ENCODE peak calls at places on chromosomes 4 and X, in six cellular contexts. D is CD4-positive, CD25-positive, alpha-beta regulatory T cell; Q is effector memory CD4-positive, alpha-beta T cell; M is astrocyte; L is neuronal stem cell; T is left lung. W is an unnamed sample.
A peak's percentile ranks its signal among the peaks of the same experiment; 100 is the strongest.

GRCh38 chr4:1983053-1983845 is 25.5 kb downstream of the NELFA start:
- DNase-seq in Q (no peak), D (no peak), L (no peak), M (no peak), T (no peak), W (no peak)

GRCh38 chr4:89797117-89797516 is 39.8 kb downstream of the SNCA start:
- DNase-seq in Q (no peak), L (no peak), T (no peak), M (peak; percentile 94), D (no peak), W (no peak)

GRCh38 chr4:41709844-41710481 is 38.6 kb downstream of the PHOX2B start:
- DNase-seq in M (peak; percentile 90), Q (no peak), T (no peak), L (no peak), D (no peak), W (no peak)

GRCh38 chr4:158912390-158913175 is 143.8 kb downstream of the FNIP2 start:
- DNase-seq in T (no peak), L (no peak), D (no peak), Q (no peak), M (peak; percentile 47), W (no peak)

GRCh38 chrX:45771114-45771513 is 570.4 kb upstream of the DIPK2B start:
- DNase-seq in T (no peak), D (no peak), M (peak; percentile 93), L (no peak), Q (no peak), W (no peak)

GRCh38 chr4:78937837-78938236 is 1.4 kb downstream of the PAQR3 start:
- DNase-seq in D (no peak), Q (no peak), M (peak; percentile 39), T (no peak), L (no peak), W (no peak)

GRCh38 chrX:10111364-10112148 is 45.2 kb upstream of the CLCN4 start:
- DNase-seq in M (no peak), D (peak; percentile 77), T (no peak), L (no peak), Q (peak; percentile 59), W (peak; percentile 71)

GRCh38 chrX:6735235-6735634 is 200.3 kb upstream of the VCX3A start:
- DNase-seq in L (no peak), Q (no peak), D (no peak), M (no peak), T (no peak), W (no peak)

GRCh38 chr4:83356899-83357661 is 22.4 kb upstream of the HPSE start:
- DNase-seq in L (no peak), Q (no peak), D (peak; percentile 26), M (peak; percentile 95), T (no peak), W (no peak)

GRCh38 chr4:21009956-21010355 is 309.7 kb downstream of the PACRGL start:
- DNase-seq in Q (no peak), T (no peak), L (peak; percentile 59), D (no peak), M (no peak), W (no peak)

GRCh38 chrX:119755981-119756533 is 2.3 kb upstream of the SOWAHD start:
- DNase-seq in T (no peak), M (no peak), Q (peak; percentile 36), L (no peak), D (peak; percentile 83), W (peak; percentile 71)

GRCh38 chr4:136329042-136329662 is 1203.1 kb downstream of the PCDH18 start:
- DNase-seq in T (no peak), M (no peak), D (no peak), Q (no peak), L (no peak), W (no peak)

GRCh38 chr4:95409127-95409526 is 139.6 kb downstream of the UNC5C start:
- DNase-seq in Q (no peak), M (peak; percentile 73), T (no peak), L (no peak), D (no peak), W (no peak)

GRCh38 chr4:13918110-13918509 is 290.6 kb upstream of the BOD1L1 start:
- DNase-seq in T (no peak), L (no peak), D (no peak), M (peak; percentile 99), Q (no peak), W (no peak)

GRCh38 chrX:152108527-152108926 is 29.9 kb downstream of the MAGEA10 start:
- DNase-seq in Q (no peak), L (no peak), T (no peak), M (no peak), D (no peak), W (no peak)

GRCh38 chr4:127015616-127016015 is 617.1 kb upstream of the INTU start:
- DNase-seq in Q (no peak), M (peak; percentile 16), T (no peak), L (peak; percentile 42), D (no peak), W (no peak)

GRCh38 chr4:4216668-4217067 is 10.1 kb downstream of the OTOP1 start:
- DNase-seq in M (peak; percentile 41), T (no peak), Q (no peak), D (no peak), L (no peak), W (no peak)

GRCh38 chrX:33434256-33435092 is 223.1 kb upstream of the DMD start:
- DNase-seq in T (no peak), L (peak; percentile 57), M (peak; percentile 3), D (peak; percentile 54), Q (no peak), W (peak; percentile 29)

GRCh38 chrX:48695524-48695875 is 1.0 kb upstream of the SUV39H1 start:
- DNase-seq in T (no peak), L (no peak), D (no peak), M (peak; percentile 17), Q (no peak), W (no peak)
- H3K27ac ChIP-seq in T (no peak overlapping the region), L (no peak overlapping the region), D (peak overlapping the region; percentile 83), M (peak overlapping the region; percentile 28), Q (peak overlapping the region; percentile 84), W (peak overlapping the region; percentile 78)

GRCh38 chrX:1536712-1537030 is 314 bp downstream of the P2RY8 start:
- DNase-seq in L (no peak), T (no peak), M (no peak), Q (peak; percentile 3), D (no peak), W (no peak)
- H3K27ac ChIP-seq in L (no peak overlapping the region), T (peak overlapping the region; percentile 90), M (no peak overlapping the region), Q (peak overlapping the region; percentile 79), D (peak overlapping the region; percentile 85), W (peak overlapping the region; percentile 78)

DNA sequence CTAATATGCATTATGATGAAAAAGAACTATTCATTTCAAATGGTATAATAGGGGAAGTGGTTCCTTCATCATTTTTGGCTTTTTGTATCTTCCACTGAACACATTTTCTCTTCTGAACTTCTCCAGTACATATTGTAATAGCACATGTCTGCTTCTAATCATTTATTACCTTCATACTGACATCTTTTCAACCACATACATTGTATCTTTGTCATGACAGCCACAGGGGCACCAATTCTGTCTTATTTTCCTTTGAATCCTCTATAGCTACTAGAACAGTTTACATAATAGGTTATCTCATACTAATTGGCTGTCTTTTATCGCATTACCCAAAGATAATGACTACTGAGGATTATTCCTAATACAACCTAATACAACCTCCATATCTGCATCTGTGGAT is 37.7 kb downstream of the PALLD start:
- DNase-seq in T (no peak), D (no peak), L (no peak), Q (no peak), M (no peak), W (no peak)
- H3K27ac ChIP-seq in T (no peak overlapping the region), D (no peak overlapping the region), L (no peak overlapping the region), Q (no peak overlapping the region), M (no peak overlapping the region), W (no peak overlapping the region)

DNA sequence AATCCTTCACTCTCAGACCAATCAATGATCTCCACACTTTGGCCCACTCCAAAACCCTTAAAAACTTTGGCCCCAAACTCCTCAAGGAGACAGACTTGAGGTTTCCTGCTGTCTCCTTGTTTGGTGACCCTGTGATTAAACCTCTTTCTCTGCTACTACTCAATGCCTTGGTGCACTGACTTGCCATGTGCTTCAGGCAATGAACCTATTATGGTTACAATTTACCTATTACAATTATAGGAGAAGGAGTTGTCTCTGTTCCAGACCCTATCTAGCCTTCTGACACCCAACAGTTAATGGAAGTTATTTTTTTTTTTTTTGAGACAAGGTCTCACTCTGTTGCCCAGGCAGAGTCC is 263.1 kb downstream of the STIM2 start:
- DNase-seq in M (no peak), D (no peak), L (no peak), T (no peak), Q (no peak), W (no peak)
- H3K27ac ChIP-seq in M (no peak overlapping the region), D (no peak overlapping the region), L (peak overlapping the region; percentile 75), T (no peak overlapping the region), Q (no peak overlapping the region), W (no peak overlapping the region)

GRCh38 chrX:70455366-70456202 is 10.9 kb downstream of the DLG3 start:
- DNase-seq in L (no peak), T (peak; percentile 34), D (peak; percentile 18), Q (no peak), M (no peak), W (no peak)

GRCh38 chrX:70454441-70455365 is 10.1 kb downstream of the DLG3 start:
- DNase-seq in M (peak; percentile 23), Q (peak; percentile 76), L (peak; percentile 87), D (peak; percentile 75), T (peak; percentile 87), W (peak; percentile 73)

GRCh38 chrX:70456256-70456655 is 11.6 kb downstream of the DLG3 start:
- DNase-seq in Q (no peak), L (no peak), T (no peak), D (peak; percentile 46), M (no peak), W (peak; percentile 65)

GRCh38 chrX:70452143-70452733 is 7.6 kb downstream of the DLG3 start:
- DNase-seq in M (no peak), Q (peak; percentile 27), L (no peak), T (peak; percentile 77), D (peak; percentile 63), W (peak; percentile 44)

DNA sequence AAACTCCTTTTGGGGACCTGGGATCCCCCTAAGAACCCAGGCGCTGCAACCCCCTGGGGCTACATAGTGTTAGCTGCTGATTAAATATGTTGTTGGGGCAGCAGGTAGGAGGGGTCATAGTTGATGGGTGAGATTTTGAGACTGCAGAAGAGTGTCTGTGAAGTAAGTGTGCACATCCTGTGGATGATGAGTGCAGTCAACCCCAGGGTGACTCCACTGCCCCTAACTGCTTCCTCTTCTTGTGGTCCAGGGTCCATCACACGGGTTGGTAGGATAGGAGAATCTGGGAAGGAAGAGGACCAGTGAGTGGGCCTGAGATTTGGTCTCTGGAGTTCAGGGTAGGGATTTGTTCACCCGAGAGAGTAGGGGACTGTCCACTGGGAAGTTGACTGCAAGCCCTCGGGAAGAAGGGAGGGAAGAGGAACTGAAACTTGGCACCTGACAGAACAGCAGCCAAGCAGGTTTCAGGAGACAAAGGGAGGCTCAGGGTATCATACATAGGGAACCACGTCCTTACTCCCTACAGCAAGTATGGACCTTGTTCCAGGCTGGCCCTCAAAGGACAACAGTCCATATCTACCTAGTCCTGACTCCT is 8.5 kb downstream of the DLG3 start:
- DNase-seq in M (no peak), D (peak; percentile 22), L (no peak), T (no peak), Q (no peak), W (no peak)
- H3K27ac ChIP-seq in M (no peak overlapping the region), D (peak overlapping the region; percentile 65), L (no peak overlapping the region), T (no peak overlapping the region), Q (peak overlapping the region; percentile 45), W (peak overlapping the region; percentile 38)

W was measured in CD4-positive, alpha-beta memory T cell.